ENCODE peak calls at places on chromosomes 3 and 15, in eight cellular contexts. One of them, this sample, is unnamed.

GRCh38 chr15:69138963-69139362 is 21.5 kb upstream of the GLCE start:
- DNase-seq in endothelial cell of umbilical vein: no peak
- DNase-seq in stimulated activated CD8-positive, alpha-beta memory T cell treated with anti-CD3 and anti-CD28 coated beads, Interleukin-15, amount 100 ng/mL, for 4 hours: no peak
- DNase-seq in amygdala: no peak
- DNase-seq in stimulated activated CD4-positive, alpha-beta T cell treated with anti-CD3 and anti-CD28 coated beads, Interleukin-12 subunit alpha, Interleukin-12 subunit beta, amount 100 ng/mL, for 24 hours: no peak
- DNase-seq in GOT3: no peak
- DNase-seq in mammary epithelial cell: no peak
- DNase-seq in RWPE1: no peak
- DNase-seq in this sample: no peak

GRCh38 chr3:16055606-16056209 is 118.8 kb upstream of the GALNT15 start:
- DNase-seq in endothelial cell of umbilical vein: peak; percentile 86
- DNase-seq in stimulated activated CD8-positive, alpha-beta memory T cell treated with anti-CD3 and anti-CD28 coated beads, Interleukin-15, amount 100 ng/mL, for 4 hours: no peak
- DNase-seq in amygdala: no peak
- DNase-seq in stimulated activated CD4-positive, alpha-beta T cell treated with anti-CD3 and anti-CD28 coated beads, Interleukin-12 subunit alpha, Interleukin-12 subunit beta, amount 100 ng/mL, for 24 hours: no peak
- DNase-seq in GOT3: no peak
- DNase-seq in mammary epithelial cell: no peak
- DNase-seq in RWPE1: no peak
- DNase-seq in this sample: no peak

GRCh38 chr3:108887137-108887536 is 64.6 kb downstream of the TRAT1 start:
- DNase-seq in endothelial cell of umbilical vein: no peak
- DNase-seq in stimulated activated CD8-positive, alpha-beta memory T cell treated with anti-CD3 and anti-CD28 coated beads, Interleukin-15, amount 100 ng/mL, for 4 hours: no peak
- DNase-seq in amygdala: no peak
- DNase-seq in stimulated activated CD4-positive, alpha-beta T cell treated with anti-CD3 and anti-CD28 coated beads, Interleukin-12 subunit alpha, Interleukin-12 subunit beta, amount 100 ng/mL, for 24 hours: no peak
- DNase-seq in GOT3: no peak
- DNase-seq in mammary epithelial cell: no peak
- DNase-seq in RWPE1: no peak
- DNase-seq in this sample: no peak

GRCh38 chr3:171875923-171876412 is 32.8 kb downstream of the TMEM212 start:
- DNase-seq in endothelial cell of umbilical vein: no peak
- DNase-seq in stimulated activated CD8-positive, alpha-beta memory T cell treated with anti-CD3 and anti-CD28 coated beads, Interleukin-15, amount 100 ng/mL, for 4 hours: no peak
- DNase-seq in amygdala: no peak
- DNase-seq in stimulated activated CD4-positive, alpha-beta T cell treated with anti-CD3 and anti-CD28 coated beads, Interleukin-12 subunit alpha, Interleukin-12 subunit beta, amount 100 ng/mL, for 24 hours: no peak
- DNase-seq in GOT3: no peak
- DNase-seq in mammary epithelial cell: peak; percentile 60
- DNase-seq in RWPE1: no peak
- DNase-seq in this sample: no peak

GRCh38 chr3:109731639-109732473 is 394.5 kb upstream of the DPPA4 start:
- DNase-seq in endothelial cell of umbilical vein: peak; percentile 51
- DNase-seq in stimulated activated CD8-positive, alpha-beta memory T cell treated with anti-CD3 and anti-CD28 coated beads, Interleukin-15, amount 100 ng/mL, for 4 hours: peak; percentile 43
- DNase-seq in amygdala: peak; percentile 0
- DNase-seq in stimulated activated CD4-positive, alpha-beta T cell treated with anti-CD3 and anti-CD28 coated beads, Interleukin-12 subunit alpha, Interleukin-12 subunit beta, amount 100 ng/mL, for 24 hours: peak; percentile 4
- DNase-seq in GOT3: no peak
- DNase-seq in mammary epithelial cell: peak; percentile 39
- DNase-seq in RWPE1: peak; percentile 48
- DNase-seq in this sample: peak; percentile 53

GRCh38 chr3:172140499-172141391 is 101.4 kb downstream of the FNDC3B start:
- DNase-seq in endothelial cell of umbilical vein: peak; percentile 96
- DNase-seq in stimulated activated CD8-positive, alpha-beta memory T cell treated with anti-CD3 and anti-CD28 coated beads, Interleukin-15, amount 100 ng/mL, for 4 hours: no peak
- DNase-seq in amygdala: no peak
- DNase-seq in stimulated activated CD4-positive, alpha-beta T cell treated with anti-CD3 and anti-CD28 coated beads, Interleukin-12 subunit alpha, Interleukin-12 subunit beta, amount 100 ng/mL, for 24 hours: no peak
- DNase-seq in GOT3: no peak
- DNase-seq in mammary epithelial cell: peak; percentile 97
- DNase-seq in RWPE1: peak; percentile 73
- DNase-seq in this sample: peak; percentile 58

GRCh38 chr3:14312375-14312774 is 90.0 kb upstream of the SLC6A6 start:
- DNase-seq in endothelial cell of umbilical vein: no peak
- DNase-seq in stimulated activated CD8-positive, alpha-beta memory T cell treated with anti-CD3 and anti-CD28 coated beads, Interleukin-15, amount 100 ng/mL, for 4 hours: no peak
- DNase-seq in amygdala: no peak
- DNase-seq in stimulated activated CD4-positive, alpha-beta T cell treated with anti-CD3 and anti-CD28 coated beads, Interleukin-12 subunit alpha, Interleukin-12 subunit beta, amount 100 ng/mL, for 24 hours: no peak
- DNase-seq in GOT3: no peak
- DNase-seq in mammary epithelial cell: no peak
- DNase-seq in RWPE1: no peak
- DNase-seq in this sample: no peak

GRCh38 chr3:156685198-156685597 is 10.8 kb downstream of the TIPARP start:
- DNase-seq in endothelial cell of umbilical vein: no peak
- DNase-seq in stimulated activated CD8-positive, alpha-beta memory T cell treated with anti-CD3 and anti-CD28 coated beads, Interleukin-15, amount 100 ng/mL, for 4 hours: no peak
- DNase-seq in amygdala: no peak
- DNase-seq in stimulated activated CD4-positive, alpha-beta T cell treated with anti-CD3 and anti-CD28 coated beads, Interleukin-12 subunit alpha, Interleukin-12 subunit beta, amount 100 ng/mL, for 24 hours: no peak
- DNase-seq in GOT3: no peak
- DNase-seq in mammary epithelial cell: peak; percentile 69
- DNase-seq in RWPE1: no peak
- DNase-seq in this sample: no peak

GRCh38 chr15:59751552-59752413 is 62.7 kb upstream of the BNIP2 start:
- DNase-seq in endothelial cell of umbilical vein: no peak
- DNase-seq in stimulated activated CD8-positive, alpha-beta memory T cell treated with anti-CD3 and anti-CD28 coated beads, Interleukin-15, amount 100 ng/mL, for 4 hours: no peak
- DNase-seq in amygdala: no peak
- DNase-seq in stimulated activated CD4-positive, alpha-beta T cell treated with anti-CD3 and anti-CD28 coated beads, Interleukin-12 subunit alpha, Interleukin-12 subunit beta, amount 100 ng/mL, for 24 hours: no peak
- DNase-seq in GOT3: no peak
- DNase-seq in mammary epithelial cell: peak; percentile 41
- DNase-seq in RWPE1: peak; percentile 33
- DNase-seq in this sample: no peak

GRCh38 chr3:13013994-13014754 is 59.1 kb downstream of the IQSEC1 start:
- DNase-seq in endothelial cell of umbilical vein: no peak
- DNase-seq in stimulated activated CD8-positive, alpha-beta memory T cell treated with anti-CD3 and anti-CD28 coated beads, Interleukin-15, amount 100 ng/mL, for 4 hours: no peak
- DNase-seq in amygdala: no peak
- DNase-seq in stimulated activated CD4-positive, alpha-beta T cell treated with anti-CD3 and anti-CD28 coated beads, Interleukin-12 subunit alpha, Interleukin-12 subunit beta, amount 100 ng/mL, for 24 hours: no peak
- DNase-seq in GOT3: no peak
- DNase-seq in mammary epithelial cell: no peak
- DNase-seq in RWPE1: no peak
- DNase-seq in this sample: no peak

GRCh38 chr15:100341662-100342560 is at the start of gene ADAMTS17:
- DNase-seq in endothelial cell of umbilical vein: peak; percentile 92
- DNase-seq in stimulated activated CD8-positive, alpha-beta memory T cell treated with anti-CD3 and anti-CD28 coated beads, Interleukin-15, amount 100 ng/mL, for 4 hours: peak; percentile 91
- DNase-seq in amygdala: peak; percentile 92
- DNase-seq in stimulated activated CD4-positive, alpha-beta T cell treated with anti-CD3 and anti-CD28 coated beads, Interleukin-12 subunit alpha, Interleukin-12 subunit beta, amount 100 ng/mL, for 24 hours: peak; percentile 88
- DNase-seq in GOT3: peak; percentile 69
- DNase-seq in mammary epithelial cell: peak; percentile 91
- DNase-seq in RWPE1: peak; percentile 97
- DNase-seq in this sample: peak; percentile 97

GRCh38 chr3:59877263-59877662 is 827.4 kb upstream of the CFAP20DC start:
- DNase-seq in endothelial cell of umbilical vein: no peak
- DNase-seq in stimulated activated CD8-positive, alpha-beta memory T cell treated with anti-CD3 and anti-CD28 coated beads, Interleukin-15, amount 100 ng/mL, for 4 hours: no peak
- DNase-seq in amygdala: no peak
- DNase-seq in stimulated activated CD4-positive, alpha-beta T cell treated with anti-CD3 and anti-CD28 coated beads, Interleukin-12 subunit alpha, Interleukin-12 subunit beta, amount 100 ng/mL, for 24 hours: no peak
- DNase-seq in GOT3: no peak
- DNase-seq in mammary epithelial cell: no peak
- DNase-seq in RWPE1: no peak
- DNase-seq in this sample: no peak

GRCh38 chr3:194330579-194330978 is 20.5 kb downstream of the CPN2 start:
- DNase-seq in endothelial cell of umbilical vein: no peak
- DNase-seq in stimulated activated CD8-positive, alpha-beta memory T cell treated with anti-CD3 and anti-CD28 coated beads, Interleukin-15, amount 100 ng/mL, for 4 hours: no peak
- DNase-seq in amygdala: no peak
- DNase-seq in stimulated activated CD4-positive, alpha-beta T cell treated with anti-CD3 and anti-CD28 coated beads, Interleukin-12 subunit alpha, Interleukin-12 subunit beta, amount 100 ng/mL, for 24 hours: no peak
- DNase-seq in GOT3: no peak
- DNase-seq in mammary epithelial cell: peak; percentile 96
- DNase-seq in RWPE1: peak; percentile 85
- DNase-seq in this sample: peak; percentile 89

GRCh38 chr15:60552224-60552623 is 73.3 kb upstream of the ICE2 start:
- DNase-seq in endothelial cell of umbilical vein: no peak
- DNase-seq in stimulated activated CD8-positive, alpha-beta memory T cell treated with anti-CD3 and anti-CD28 coated beads, Interleukin-15, amount 100 ng/mL, for 4 hours: no peak
- DNase-seq in amygdala: no peak
- DNase-seq in stimulated activated CD4-positive, alpha-beta T cell treated with anti-CD3 and anti-CD28 coated beads, Interleukin-12 subunit alpha, Interleukin-12 subunit beta, amount 100 ng/mL, for 24 hours: no peak
- DNase-seq in GOT3: no peak
- DNase-seq in mammary epithelial cell: no peak
- DNase-seq in RWPE1: no peak
- DNase-seq in this sample: no peak

GRCh38 chr3:170848294-170848917 is 21.6 kb downstream of the RPL22L1 start:
- DNase-seq in endothelial cell of umbilical vein: peak; percentile 38
- DNase-seq in stimulated activated CD8-positive, alpha-beta memory T cell treated with anti-CD3 and anti-CD28 coated beads, Interleukin-15, amount 100 ng/mL, for 4 hours: no peak
- DNase-seq in amygdala: no peak
- DNase-seq in stimulated activated CD4-positive, alpha-beta T cell treated with anti-CD3 and anti-CD28 coated beads, Interleukin-12 subunit alpha, Interleukin-12 subunit beta, amount 100 ng/mL, for 24 hours: no peak
- DNase-seq in GOT3: no peak
- DNase-seq in mammary epithelial cell: no peak
- DNase-seq in RWPE1: peak; percentile 37
- DNase-seq in this sample: no peak

GRCh38 chr15:85404922-85405293 is 24.5 kb downstream of the AKAP13 start:
- DNase-seq in endothelial cell of umbilical vein: peak; percentile 90
- DNase-seq in stimulated activated CD8-positive, alpha-beta memory T cell treated with anti-CD3 and anti-CD28 coated beads, Interleukin-15, amount 100 ng/mL, for 4 hours: no peak
- DNase-seq in amygdala: no peak
- DNase-seq in stimulated activated CD4-positive, alpha-beta T cell treated with anti-CD3 and anti-CD28 coated beads, Interleukin-12 subunit alpha, Interleukin-12 subunit beta, amount 100 ng/mL, for 24 hours: no peak
- DNase-seq in GOT3: no peak
- DNase-seq in mammary epithelial cell: peak; percentile 64
- DNase-seq in RWPE1: no peak
- DNase-seq in this sample: no peak

GRCh38 chr3:71504250-71505036 is 79.1 kb downstream of the FOXP1 start:
- DNase-seq in endothelial cell of umbilical vein: peak; percentile 65
- DNase-seq in stimulated activated CD8-positive, alpha-beta memory T cell treated with anti-CD3 and anti-CD28 coated beads, Interleukin-15, amount 100 ng/mL, for 4 hours: no peak
- DNase-seq in amygdala: no peak
- DNase-seq in stimulated activated CD4-positive, alpha-beta T cell treated with anti-CD3 and anti-CD28 coated beads, Interleukin-12 subunit alpha, Interleukin-12 subunit beta, amount 100 ng/mL, for 24 hours: no peak
- DNase-seq in GOT3: no peak
- DNase-seq in mammary epithelial cell: peak; percentile 89
- DNase-seq in RWPE1: peak; percentile 83
- DNase-seq in this sample: no peak

This sample was measured in prostate gland.